ENCODE peak calls at places on chromosome 19, in six cellular contexts. One of them, this sample, is unnamed.

GRCh38 chr19:5951338-5951861 is 26.5 kb downstream of the RANBP3 start:
- DNase-seq in naive thymus-derived CD8-positive, alpha-beta T cell: no peak
- DNase-seq in aorta: peak
- DNase-seq in AG09319: no peak
- DNase-seq in stimulated activated CD8-positive, alpha-beta memory T cell treated with anti-CD3 and anti-CD28 coated beads, Interleukin-4, amount 100 ng/mL, for 24 hours: no peak
- DNase-seq in IMR-90: no peak
- DNase-seq in this sample: no peak

GRCh38 chr19:6970478-6970877 is 50.8 kb downstream of the MBD3L2B start:
- DNase-seq in AG09319: no peak
- DNase-seq in naive thymus-derived CD8-positive, alpha-beta T cell: no peak
- DNase-seq in aorta: no peak
- DNase-seq in IMR-90: no peak
- DNase-seq in stimulated activated CD8-positive, alpha-beta memory T cell treated with anti-CD3 and anti-CD28 coated beads, Interleukin-4, amount 100 ng/mL, for 24 hours: no peak
- DNase-seq in this sample: no peak

GRCh38 chr19:8550070-8550469 is 27.2 kb downstream of the MYO1F start:
- DNase-seq in naive thymus-derived CD8-positive, alpha-beta T cell: no peak
- DNase-seq in AG09319: no peak
- DNase-seq in IMR-90: no peak
- DNase-seq in stimulated activated CD8-positive, alpha-beta memory T cell treated with anti-CD3 and anti-CD28 coated beads, Interleukin-4, amount 100 ng/mL, for 24 hours: no peak
- DNase-seq in aorta: no peak
- DNase-seq in this sample: no peak

GRCh38 chr19:5789886-5790572 is 934 bp downstream of the DUS3L start:
- DNase-seq in aorta: no peak
- DNase-seq in IMR-90: no peak
- DNase-seq in AG09319: no peak
- DNase-seq in stimulated activated CD8-positive, alpha-beta memory T cell treated with anti-CD3 and anti-CD28 coated beads, Interleukin-4, amount 100 ng/mL, for 24 hours: no peak
- DNase-seq in naive thymus-derived CD8-positive, alpha-beta T cell: no peak
- DNase-seq in this sample: no peak

GRCh38 chr19:7722231-7722651 is 9.7 kb downstream of the CLEC4G start:
- DNase-seq in naive thymus-derived CD8-positive, alpha-beta T cell: no peak
- DNase-seq in AG09319: no peak
- DNase-seq in IMR-90: no peak
- DNase-seq in aorta: no peak
- DNase-seq in stimulated activated CD8-positive, alpha-beta memory T cell treated with anti-CD3 and anti-CD28 coated beads, Interleukin-4, amount 100 ng/mL, for 24 hours: no peak
- DNase-seq in this sample: no peak

GRCh38 chr19:52665529-52665928 is 27.4 kb upstream of the ZNF83 start:
- DNase-seq in IMR-90: peak
- DNase-seq in stimulated activated CD8-positive, alpha-beta memory T cell treated with anti-CD3 and anti-CD28 coated beads, Interleukin-4, amount 100 ng/mL, for 24 hours: no peak
- DNase-seq in AG09319: no peak
- DNase-seq in aorta: no peak
- DNase-seq in naive thymus-derived CD8-positive, alpha-beta T cell: no peak
- DNase-seq in this sample: no peak

GRCh38 chr19:5968431-5969373 is 9.2 kb downstream of the RANBP3 start:
- DNase-seq in aorta: peak
- DNase-seq in IMR-90: no peak
- DNase-seq in stimulated activated CD8-positive, alpha-beta memory T cell treated with anti-CD3 and anti-CD28 coated beads, Interleukin-4, amount 100 ng/mL, for 24 hours: no peak
- DNase-seq in naive thymus-derived CD8-positive, alpha-beta T cell: no peak
- DNase-seq in AG09319: no peak
- DNase-seq in this sample: no peak

GRCh38 chr19:13797870-13798269 is 2.6 kb downstream of the ZSWIM4 start:
- DNase-seq in AG09319: no peak
- DNase-seq in aorta: peak
- DNase-seq in naive thymus-derived CD8-positive, alpha-beta T cell: no peak
- DNase-seq in IMR-90: peak
- DNase-seq in stimulated activated CD8-positive, alpha-beta memory T cell treated with anti-CD3 and anti-CD28 coated beads, Interleukin-4, amount 100 ng/mL, for 24 hours: no peak
- DNase-seq in this sample: no peak

GRCh38 chr19:30106417-30107095 is 164.5 kb downstream of the URI1 start:
- DNase-seq in IMR-90: no peak
- DNase-seq in AG09319: no peak
- DNase-seq in stimulated activated CD8-positive, alpha-beta memory T cell treated with anti-CD3 and anti-CD28 coated beads, Interleukin-4, amount 100 ng/mL, for 24 hours: no peak
- DNase-seq in aorta: no peak
- DNase-seq in naive thymus-derived CD8-positive, alpha-beta T cell: no peak
- DNase-seq in this sample: no peak

GRCh38 chr19:1945899-1946298 is 4.9 kb downstream of the CSNK1G2 start:
- DNase-seq in IMR-90: no peak
- DNase-seq in AG09319: no peak
- DNase-seq in aorta: no peak
- DNase-seq in naive thymus-derived CD8-positive, alpha-beta T cell: peak
- DNase-seq in stimulated activated CD8-positive, alpha-beta memory T cell treated with anti-CD3 and anti-CD28 coated beads, Interleukin-4, amount 100 ng/mL, for 24 hours: no peak
- DNase-seq in this sample: no peak

GRCh38 chr19:34588249-34588648 is 88.7 kb downstream of the SCGB2B2 start:
- DNase-seq in stimulated activated CD8-positive, alpha-beta memory T cell treated with anti-CD3 and anti-CD28 coated beads, Interleukin-4, amount 100 ng/mL, for 24 hours: no peak
- DNase-seq in naive thymus-derived CD8-positive, alpha-beta T cell: no peak
- DNase-seq in AG09319: no peak
- DNase-seq in IMR-90: no peak
- DNase-seq in aorta: no peak
- DNase-seq in this sample: no peak

GRCh38 chr19:13959962-13960862 is 7.9 kb downstream of the DCAF15 start:
- DNase-seq in stimulated activated CD8-positive, alpha-beta memory T cell treated with anti-CD3 and anti-CD28 coated beads, Interleukin-4, amount 100 ng/mL, for 24 hours: no peak
- DNase-seq in aorta: no peak
- DNase-seq in IMR-90: no peak
- DNase-seq in AG09319: no peak
- DNase-seq in naive thymus-derived CD8-positive, alpha-beta T cell: peak
- DNase-seq in this sample: no peak

GRCh38 chr19:4638330-4638729 is 986 bp upstream of the TNFAIP8L1 start:
- DNase-seq in IMR-90: no peak
- DNase-seq in naive thymus-derived CD8-positive, alpha-beta T cell: no peak
- DNase-seq in AG09319: no peak
- DNase-seq in stimulated activated CD8-positive, alpha-beta memory T cell treated with anti-CD3 and anti-CD28 coated beads, Interleukin-4, amount 100 ng/mL, for 24 hours: no peak
- DNase-seq in aorta: no peak
- DNase-seq in this sample: peak

GRCh38 chr19:48975947-48976847 is 11.1 kb downstream of the FTL start:
- DNase-seq in AG09319: no peak
- DNase-seq in aorta: no peak
- DNase-seq in naive thymus-derived CD8-positive, alpha-beta T cell: peak
- DNase-seq in IMR-90: no peak
- DNase-seq in stimulated activated CD8-positive, alpha-beta memory T cell treated with anti-CD3 and anti-CD28 coated beads, Interleukin-4, amount 100 ng/mL, for 24 hours: no peak
- DNase-seq in this sample: no peak

GRCh38 chr19:46678110-46678732 is 17.2 kb upstream of the DACT3 start:
- DNase-seq in IMR-90: no peak
- DNase-seq in stimulated activated CD8-positive, alpha-beta memory T cell treated with anti-CD3 and anti-CD28 coated beads, Interleukin-4, amount 100 ng/mL, for 24 hours: peak
- DNase-seq in naive thymus-derived CD8-positive, alpha-beta T cell: peak
- DNase-seq in aorta: no peak
- DNase-seq in AG09319: no peak
- DNase-seq in this sample: no peak

GRCh38 chr19:56966225-56966696 is 125.7 kb upstream of the PEG3 start:
- DNase-seq in naive thymus-derived CD8-positive, alpha-beta T cell: no peak
- DNase-seq in IMR-90: no peak
- DNase-seq in aorta: no peak
- DNase-seq in AG09319: no peak
- DNase-seq in stimulated activated CD8-positive, alpha-beta memory T cell treated with anti-CD3 and anti-CD28 coated beads, Interleukin-4, amount 100 ng/mL, for 24 hours: no peak
- DNase-seq in this sample: no peak

GRCh38 chr19:18319591-18320135 is 3.2 kb downstream of the LSM4 start:
- DNase-seq in stimulated activated CD8-positive, alpha-beta memory T cell treated with anti-CD3 and anti-CD28 coated beads, Interleukin-4, amount 100 ng/mL, for 24 hours: no peak
- DNase-seq in naive thymus-derived CD8-positive, alpha-beta T cell: no peak
- DNase-seq in AG09319: no peak
- DNase-seq in aorta: peak
- DNase-seq in IMR-90: no peak
- DNase-seq in this sample: no peak

GRCh38 chr19:3509566-3509989 is 3.5 kb downstream of the FZR1 start:
- DNase-seq in naive thymus-derived CD8-positive, alpha-beta T cell: no peak
- DNase-seq in aorta: no peak
- DNase-seq in AG09319: no peak
- DNase-seq in stimulated activated CD8-positive, alpha-beta memory T cell treated with anti-CD3 and anti-CD28 coated beads, Interleukin-4, amount 100 ng/mL, for 24 hours: no peak
- DNase-seq in IMR-90: peak
- DNase-seq in this sample: no peak

GRCh38 chr19:27764186-27764804 is 1448.7 kb downstream of the UQCRFS1 start:
- DNase-seq in aorta: no peak
- DNase-seq in stimulated activated CD8-positive, alpha-beta memory T cell treated with anti-CD3 and anti-CD28 coated beads, Interleukin-4, amount 100 ng/mL, for 24 hours: no peak
- DNase-seq in IMR-90: no peak
- DNase-seq in AG09319: no peak
- DNase-seq in naive thymus-derived CD8-positive, alpha-beta T cell: no peak
- DNase-seq in this sample: no peak

GRCh38 chr19:32061304-32061703 is 284.1 kb upstream of the ZNF507 start:
- DNase-seq in AG09319: no peak
- DNase-seq in IMR-90: no peak
- DNase-seq in aorta: no peak
- DNase-seq in stimulated activated CD8-positive, alpha-beta memory T cell treated with anti-CD3 and anti-CD28 coated beads, Interleukin-4, amount 100 ng/mL, for 24 hours: no peak
- DNase-seq in naive thymus-derived CD8-positive, alpha-beta T cell: no peak
- DNase-seq in this sample: no peak

GRCh38 chr19:13841339-13842293 is 35.3 kb upstream of the NANOS3 start:
- DNase-seq in AG09319: no peak
- DNase-seq in stimulated activated CD8-positive, alpha-beta memory T cell treated with anti-CD3 and anti-CD28 coated beads, Interleukin-4, amount 100 ng/mL, for 24 hours: no peak
- DNase-seq in IMR-90: no peak
- DNase-seq in naive thymus-derived CD8-positive, alpha-beta T cell: no peak
- DNase-seq in aorta: peak
- DNase-seq in this sample: no peak

GRCh38 chr19:1718382-1719315 is 34.7 kb upstream of the ONECUT3 start:
- DNase-seq in AG09319: no peak
- DNase-seq in naive thymus-derived CD8-positive, alpha-beta T cell: no peak
- DNase-seq in aorta: no peak
- DNase-seq in stimulated activated CD8-positive, alpha-beta memory T cell treated with anti-CD3 and anti-CD28 coated beads, Interleukin-4, amount 100 ng/mL, for 24 hours: no peak
- DNase-seq in IMR-90: no peak
- DNase-seq in this sample: no peak

GRCh38 chr19:45177817-45178261 is at the start of gene TRAPPC6A:
- DNase-seq in stimulated activated CD8-positive, alpha-beta memory T cell treated with anti-CD3 and anti-CD28 coated beads, Interleukin-4, amount 100 ng/mL, for 24 hours: no peak
- DNase-seq in aorta: no peak
- DNase-seq in IMR-90: peak
- DNase-seq in AG09319: no peak
- DNase-seq in naive thymus-derived CD8-positive, alpha-beta T cell: no peak
- DNase-seq in this sample: no peak

GRCh38 chr19:57830071-57830602 is at the start of gene ZNF587B:
- DNase-seq in naive thymus-derived CD8-positive, alpha-beta T cell: no peak
- DNase-seq in stimulated activated CD8-positive, alpha-beta memory T cell treated with anti-CD3 and anti-CD28 coated beads, Interleukin-4, amount 100 ng/mL, for 24 hours: no peak
- DNase-seq in aorta: peak
- DNase-seq in AG09319: no peak
- DNase-seq in IMR-90: peak
- DNase-seq in this sample: peak

GRCh38 chr19:49930483-49931011 is 1.2 kb upstream of the NUP62 start:
- DNase-seq in AG09319: no peak
- DNase-seq in stimulated activated CD8-positive, alpha-beta memory T cell treated with anti-CD3 and anti-CD28 coated beads, Interleukin-4, amount 100 ng/mL, for 24 hours: no peak
- DNase-seq in naive thymus-derived CD8-positive, alpha-beta T cell: peak
- DNase-seq in aorta: peak
- DNase-seq in IMR-90: no peak
- DNase-seq in this sample: peak

GRCh38 chr19:13076320-13076719 is 26.3 kb downstream of the LYL1 start:
- DNase-seq in aorta: no peak
- DNase-seq in AG09319: no peak
- DNase-seq in stimulated activated CD8-positive, alpha-beta memory T cell treated with anti-CD3 and anti-CD28 coated beads, Interleukin-4, amount 100 ng/mL, for 24 hours: no peak
- DNase-seq in naive thymus-derived CD8-positive, alpha-beta T cell: no peak
- DNase-seq in IMR-90: no peak
- DNase-seq in this sample: no peak

GRCh38 chr19:2888739-2889224 is 11.9 kb upstream of the ZNF57 start:
- DNase-seq in IMR-90: no peak
- DNase-seq in AG09319: no peak
- DNase-seq in stimulated activated CD8-positive, alpha-beta memory T cell treated with anti-CD3 and anti-CD28 coated beads, Interleukin-4, amount 100 ng/mL, for 24 hours: no peak
- DNase-seq in naive thymus-derived CD8-positive, alpha-beta T cell: peak
- DNase-seq in aorta: no peak
- DNase-seq in this sample: no peak

GRCh38 chr19:16862826-16863405 is 25.9 kb upstream of the F2RL3 start:
- DNase-seq in AG09319: no peak
- DNase-seq in naive thymus-derived CD8-positive, alpha-beta T cell: no peak
- DNase-seq in stimulated activated CD8-positive, alpha-beta memory T cell treated with anti-CD3 and anti-CD28 coated beads, Interleukin-4, amount 100 ng/mL, for 24 hours: no peak
- DNase-seq in aorta: no peak
- DNase-seq in IMR-90: no peak
- DNase-seq in this sample: no peak

GRCh38 chr19:32342695-32343094 is 2.7 kb upstream of the ZNF507 start:
- DNase-seq in stimulated activated CD8-positive, alpha-beta memory T cell treated with anti-CD3 and anti-CD28 coated beads, Interleukin-4, amount 100 ng/mL, for 24 hours: no peak
- DNase-seq in IMR-90: no peak
- DNase-seq in aorta: no peak
- DNase-seq in AG09319: no peak
- DNase-seq in naive thymus-derived CD8-positive, alpha-beta T cell: no peak
- DNase-seq in this sample: no peak

GRCh38 chr19:1266818-1267440 is 2.2 kb upstream of the CIRBP start:
- DNase-seq in AG09319: no peak
- DNase-seq in naive thymus-derived CD8-positive, alpha-beta T cell: peak
- DNase-seq in IMR-90: no peak
- DNase-seq in aorta: peak
- DNase-seq in stimulated activated CD8-positive, alpha-beta memory T cell treated with anti-CD3 and anti-CD28 coated beads, Interleukin-4, amount 100 ng/mL, for 24 hours: no peak
- DNase-seq in this sample: peak

GRCh38 chr19:6773323-6773931 is 919 bp downstream of the VAV1 start:
- DNase-seq in aorta: peak
- DNase-seq in naive thymus-derived CD8-positive, alpha-beta T cell: peak
- DNase-seq in stimulated activated CD8-positive, alpha-beta memory T cell treated with anti-CD3 and anti-CD28 coated beads, Interleukin-4, amount 100 ng/mL, for 24 hours: peak
- DNase-seq in AG09319: no peak
- DNase-seq in IMR-90: no peak
- DNase-seq in this sample: peak

GRCh38 chr19:18263324-18264215 is 10.7 kb downstream of the IQCN start:
- DNase-seq in AG09319: no peak
- DNase-seq in naive thymus-derived CD8-positive, alpha-beta T cell: no peak
- DNase-seq in IMR-90: no peak
- DNase-seq in stimulated activated CD8-positive, alpha-beta memory T cell treated with anti-CD3 and anti-CD28 coated beads, Interleukin-4, amount 100 ng/mL, for 24 hours: no peak
- DNase-seq in aorta: no peak
- DNase-seq in this sample: no peak

GRCh38 chr19:29524912-29525870 is 603 bp upstream of the VSTM2B start:
- DNase-seq in naive thymus-derived CD8-positive, alpha-beta T cell: no peak
- DNase-seq in AG09319: no peak
- DNase-seq in aorta: no peak
- DNase-seq in IMR-90: no peak
- DNase-seq in stimulated activated CD8-positive, alpha-beta memory T cell treated with anti-CD3 and anti-CD28 coated beads, Interleukin-4, amount 100 ng/mL, for 24 hours: no peak
- DNase-seq in this sample: peak

GRCh38 chr19:13788991-13789390 is 6.3 kb upstream of the ZSWIM4 start:
- DNase-seq in stimulated activated CD8-positive, alpha-beta memory T cell treated with anti-CD3 and anti-CD28 coated beads, Interleukin-4, amount 100 ng/mL, for 24 hours: no peak
- DNase-seq in IMR-90: peak
- DNase-seq in aorta: peak
- DNase-seq in naive thymus-derived CD8-positive, alpha-beta T cell: no peak
- DNase-seq in AG09319: no peak
- DNase-seq in this sample: no peak

GRCh38 chr19:4984106-4984380 is 15.1 kb downstream of the KDM4B start:
- DNase-seq in AG09319: no peak
- DNase-seq in naive thymus-derived CD8-positive, alpha-beta T cell: no peak
- DNase-seq in IMR-90: no peak
- DNase-seq in aorta: no peak
- DNase-seq in stimulated activated CD8-positive, alpha-beta memory T cell treated with anti-CD3 and anti-CD28 coated beads, Interleukin-4, amount 100 ng/mL, for 24 hours: no peak
- DNase-seq in this sample: no peak

This sample was measured in left ventricle myocardium inferior.